ENCODE peak calls at places on chromosomes 7 and 10, in seven cellular contexts. T is psoas muscle; N is right atrium auricular region; Z is CD4-positive, alpha-beta T cell; S is MM.1S; G is WERI-Rb-1; B is uterus. Y is an unnamed sample. For H3K9me3, the result is how much of the 10 kb centered on the place peaks cover.

GRCh38 chr7:130009848-130010688 is 41.1 kb downstream of the ZC3HC1 start:
- DNase-seq in Z (no peak), G (no peak), B (no peak), S (peak), N (peak), T (peak), Y (no peak)

GRCh38 chr7:84092207-84092606 is 102.4 kb downstream of the SEMA3A start:
- DNase-seq in B (no peak), S (no peak), G (no peak), N (no peak), T (no peak), Z (no peak), Y (no peak)

GRCh38 chr10:12947741-12948140 is 53.8 kb downstream of the CCDC3 start:
- DNase-seq in B (no peak), S (no peak), G (no peak), T (no peak), N (no peak), Z (no peak), Y (peak)

GRCh38 chr10:13162013-13162364 is 631 bp downstream of the MCM10 start:
- DNase-seq in B (no peak), T (no peak), Z (no peak), G (peak), S (peak), N (no peak), Y (no peak)

GRCh38 chr7:80151274-80151665 is 16.6 kb downstream of the GNAI1 start:
- DNase-seq in S (peak), N (no peak), Z (no peak), T (no peak), G (no peak), B (no peak), Y (no peak)

GRCh38 chr7:87564290-87564963 is 36.3 kb downstream of the ABCB1 start:
- DNase-seq in B (no peak), T (no peak), N (no peak), S (peak), Z (no peak), G (peak), Y (no peak)

GRCh38 chr7:148709019-148709418 is 10.3 kb downstream of the CUL1 start:
- DNase-seq in T (no peak), N (no peak), B (no peak), S (no peak), G (no peak), Z (no peak), Y (no peak)

GRCh38 chr10:69911571-69912528 is 110.1 kb downstream of the COL13A1 start:
- DNase-seq in T (no peak), G (peak), Z (no peak), N (no peak), S (no peak), B (peak), Y (no peak)

GRCh38 chr7:8201846-8202441 is 60.0 kb downstream of the ICA1 start:
- DNase-seq in N (no peak), S (no peak), T (no peak), G (no peak), B (no peak), Z (no peak), Y (no peak)

GRCh38 chr7:15317215-15317614 is 244.6 kb downstream of the AGMO start:
- DNase-seq in T (no peak), G (no peak), Z (no peak), S (no peak), N (no peak), B (no peak), Y (no peak)
- H3K9me3 ChIP-seq in T (under half), G (under half), Z (under half), S (under half), N (under half), B (under half), Y (under half)

DNA sequence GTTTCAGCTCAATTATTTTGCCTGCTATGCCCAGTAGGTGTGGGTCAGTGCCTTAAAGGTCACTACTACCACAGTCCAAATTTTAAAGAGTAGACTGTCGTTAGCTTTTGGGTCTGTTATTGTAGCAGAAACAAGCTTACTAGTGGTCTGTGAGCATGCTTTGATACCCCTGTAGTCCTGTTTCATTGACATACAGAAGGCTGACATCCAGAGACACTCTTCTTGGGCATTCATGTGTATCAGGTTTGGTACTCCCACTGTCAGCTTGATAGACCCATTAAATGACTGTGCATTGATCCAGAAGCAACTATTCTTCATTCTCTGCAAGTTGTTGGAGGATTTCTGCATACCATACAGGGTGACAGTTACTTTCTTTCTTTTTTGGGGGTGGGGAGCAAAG is 884.4 kb upstream of the CELF2 start:
- DNase-seq in G (no peak), Z (no peak), S (no peak), T (no peak), B (no peak), N (no peak), Y (no peak)
- H3K9me3 ChIP-seq in G (under half), Z (under half), S (under half), T (under half), B (under half), N (under half), Y (under half)

DNA sequence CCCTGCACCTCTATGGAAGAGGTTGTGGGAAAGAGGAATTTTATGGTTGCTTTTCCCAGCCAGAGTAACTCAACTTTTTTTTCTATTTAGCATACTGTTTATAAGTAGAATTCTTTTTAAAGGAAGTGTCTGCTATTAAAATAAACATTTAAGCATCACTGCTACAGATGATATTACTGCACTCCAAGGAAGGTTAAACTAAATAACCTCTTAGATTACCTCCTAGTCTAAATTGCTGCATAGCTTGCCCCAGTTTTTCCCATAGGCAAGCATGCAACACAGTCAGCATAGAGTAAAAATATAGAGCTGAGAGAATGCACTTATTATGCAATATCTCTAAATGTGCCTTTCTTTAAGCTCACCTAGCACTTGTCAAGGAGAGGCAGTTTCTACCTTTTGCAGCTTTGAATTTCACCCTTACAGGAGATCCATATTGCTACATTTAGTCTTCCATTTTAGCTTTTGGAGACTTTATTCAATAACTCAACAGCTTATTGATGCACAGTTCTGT is 1392.4 kb upstream of the CELF2 start:
- DNase-seq in N (no peak), Z (no peak), T (no peak), B (no peak), G (no peak), S (no peak), Y (no peak)
- H3K9me3 ChIP-seq in N (under half), Z (under half), T (under half), B (under half), G (under half), S (under half), Y (under half)

DNA sequence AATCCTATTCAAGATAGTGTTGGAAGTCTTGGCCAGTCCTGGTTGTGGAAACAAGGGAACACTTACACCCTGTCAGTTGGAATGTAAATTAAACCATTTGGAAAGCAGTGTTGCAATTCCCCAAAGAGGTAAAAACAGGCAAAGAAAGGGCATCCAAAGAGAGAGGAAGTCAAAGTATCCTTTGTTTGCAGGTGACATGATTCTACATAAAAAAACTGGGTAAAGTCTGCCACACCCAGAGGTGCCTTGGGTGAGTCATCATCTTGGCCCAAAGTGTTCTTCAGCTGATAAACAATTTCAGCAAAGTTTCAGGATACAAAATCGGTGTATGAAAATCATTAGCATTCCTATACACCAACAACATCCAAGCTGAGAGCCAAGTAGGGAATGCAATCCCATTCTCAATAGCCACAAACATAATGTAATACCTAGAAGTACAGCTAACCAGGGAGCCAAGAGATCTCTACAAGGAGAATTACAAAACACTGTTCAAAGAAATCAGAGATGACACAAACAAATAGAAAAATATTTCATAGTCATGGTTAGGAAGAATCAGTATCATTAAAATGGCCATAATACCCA is 278.7 kb downstream of the SDK1 start:
- DNase-seq in S (no peak), Z (no peak), N (no peak), G (no peak), B (no peak), T (no peak), Y (no peak)
- H3K9me3 ChIP-seq in S (under half), Z (under half), N (under half), G (under half), B (under half), T (under half), Y (under half)

GRCh38 chr7:157909370-157909769 is 572.6 kb downstream of the DNAJB6 start:
- DNase-seq in G (no peak), T (no peak), B (no peak), N (no peak), Z (no peak), S (no peak), Y (no peak)
- H3K9me3 ChIP-seq in G (under half), T (under half), B (under half), N (under half), Z (under half), S (under half), Y (under half)

DNA sequence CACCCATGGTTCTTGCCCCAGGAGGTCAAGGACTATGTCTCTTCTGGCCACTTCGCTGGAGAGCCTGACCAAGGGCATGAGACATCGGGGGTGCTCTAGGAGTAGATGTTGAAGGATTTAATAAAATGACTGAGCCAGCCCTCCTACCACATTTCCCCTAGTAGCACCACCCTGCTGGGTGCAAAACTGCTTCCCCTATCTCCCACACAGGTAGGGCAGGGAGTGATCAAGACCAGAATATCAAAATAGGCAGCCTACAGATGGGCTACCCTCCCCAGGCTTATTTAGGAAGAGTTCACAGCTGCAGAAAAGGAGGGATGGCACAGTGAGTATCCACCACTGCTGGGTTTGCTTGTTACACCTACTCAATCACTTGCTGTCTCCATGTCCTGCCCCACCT is 103.9 kb downstream of the FGFR2 start:
- DNase-seq in N (no peak), G (no peak), S (no peak), B (no peak), T (no peak), Z (no peak), Y (no peak)
- H3K9me3 ChIP-seq in N (under half), G (under half), S (under half), B (under half), T (under half), Z (under half), Y (under half)

GRCh38 chr7:63041786-63042185 is 956.9 kb upstream of the ZNF722 start:
- DNase-seq in G (no peak), T (no peak), S (no peak), N (no peak), Z (no peak), B (no peak), Y (no peak)
- H3K9me3 ChIP-seq in G (under half), T (under half), S (under half), N (under half), Z (under half), B (under half), Y (under half)